ENCODE peak calls at places on chromosomes 12 and 14, in four cellular contexts. C is H9, K is mesendoderm, Q is H1. M is an unnamed sample.

GRCh38 chr12:49876070-49876469 is 27.6 kb downstream of the FAIM2 start:
- DNase-seq in C (no peak), K (no peak), Q (no peak), M (no peak)

GRCh38 chr12:49130151-49131050 is 794 bp downstream of the TUBA1B start:
- DNase-seq in C (peak), K (peak), Q (peak), M (peak)

GRCh38 chr12:67394600-67394999 is 125.4 kb downstream of the CAND1 start:
- DNase-seq in C (peak), K (peak), Q (no peak), M (peak)

GRCh38 chr14:88326352-88327103 is 3.5 kb upstream of the KCNK10 start:
- DNase-seq in C (peak), K (peak), Q (peak), M (no peak)

GRCh38 chr12:98750511-98750910 is 105.4 kb downstream of the APAF1 start:
- DNase-seq in C (peak), K (peak), Q (no peak), M (peak)

GRCh38 chr14:41072776-41073175 is 533.9 kb upstream of the LRFN5 start:
- DNase-seq in C (no peak), K (no peak), Q (no peak), M (no peak)

GRCh38 chr12:124545508-124546418 is 21.6 kb downstream of the NCOR2 start:
- DNase-seq in C (no peak), K (no peak), Q (no peak), M (peak)

GRCh38 chr12:20409639-20410038 is 41.3 kb downstream of the PDE3A start:
- DNase-seq in C (no peak), K (no peak), Q (no peak), M (no peak)

GRCh38 chr12:75207338-75208083 is 2.1 kb downstream of the KCNC2 start:
- DNase-seq in C (peak), K (peak), Q (no peak), M (no peak)

GRCh38 chr12:54650884-54651283 is 2.7 kb upstream of the DCD start:
- DNase-seq in C (no peak), K (no peak), Q (no peak), M (no peak)

GRCh38 chr12:83067981-83068380 is 381.3 kb downstream of the TMTC2 start:
- DNase-seq in C (no peak), K (no peak), Q (no peak), M (no peak)

GRCh38 chr12:104656921-104657320 is 200.2 kb downstream of the CHST11 start:
- DNase-seq in C (no peak), K (no peak), Q (no peak), M (peak)

GRCh38 chr12:26100966-26101744 is 23.7 kb downstream of the BHLHE41 start:
- DNase-seq in C (no peak), K (no peak), Q (no peak), M (no peak)

GRCh38 chr12:12919666-12920435 is 28.5 kb downstream of the GPRC5A start:
- DNase-seq in C (no peak), K (no peak), Q (no peak), M (no peak)

GRCh38 chr14:93683241-93683640 is 105.0 kb downstream of the PRIMA1 start:
- DNase-seq in C (peak), K (peak), Q (peak), M (no peak)

GRCh38 chr12:116734156-116734768 is 3.6 kb downstream of the SPRING1 start:
- DNase-seq in C (no peak), K (no peak), Q (no peak), M (no peak)

GRCh38 chr12:8780389-8780788 is 42.0 kb upstream of the A2ML1 start:
- DNase-seq in C (peak), K (peak), Q (no peak), M (peak)

GRCh38 chr12:52230364-52231281 is 2.4 kb upstream of the KRT7 start:
- DNase-seq in C (no peak), K (peak), Q (no peak), M (peak)

GRCh38 chr12:52087961-52088820 is 8.7 kb downstream of the SMIM41 start:
- DNase-seq in C (no peak), K (no peak), Q (no peak), M (no peak)

GRCh38 chr14:63486729-63487128 is 56.4 kb downstream of the PPP2R5E start:
- DNase-seq in C (no peak), K (peak), Q (no peak), M (no peak)

GRCh38 chr12:3199551-3200031 is 122.4 kb downstream of the TSPAN9 start:
- DNase-seq in C (no peak), K (peak), Q (peak), M (peak)

GRCh38 chr14:56494167-56494566 is 85.4 kb upstream of the TMEM260 start:
- DNase-seq in C (no peak), K (no peak), Q (no peak), M (no peak)

GRCh38 chr12:53997324-53998173 is 2.4 kb upstream of the HOXC9 start:
- DNase-seq in C (no peak), K (no peak), Q (no peak), M (no peak)

GRCh38 chr14:48672506-48672905 is 913.7 kb downstream of the RPS29 start:
- DNase-seq in C (no peak), K (no peak), Q (no peak), M (no peak)
- H3K56ac ChIP-seq in C (no peak), K (no peak), Q (no peak), M (no peak)

GRCh38 chr12:725076-725475 is 27.3 kb upstream of the WNK1 start:
- DNase-seq in C (no peak), K (no peak), Q (no peak), M (no peak)

GRCh38 chr12:727321-727720 is 25.1 kb upstream of the WNK1 start:
- DNase-seq in C (no peak), K (no peak), Q (no peak), M (peak)

GRCh38 chr12:728781-729180 is 23.6 kb upstream of the WNK1 start:
- DNase-seq in C (no peak), K (no peak), Q (no peak), M (no peak)

GRCh38 chr12:726281-727140 is 25.9 kb upstream of the WNK1 start:
- DNase-seq in C (no peak), K (no peak), Q (no peak), M (peak)

DNA sequence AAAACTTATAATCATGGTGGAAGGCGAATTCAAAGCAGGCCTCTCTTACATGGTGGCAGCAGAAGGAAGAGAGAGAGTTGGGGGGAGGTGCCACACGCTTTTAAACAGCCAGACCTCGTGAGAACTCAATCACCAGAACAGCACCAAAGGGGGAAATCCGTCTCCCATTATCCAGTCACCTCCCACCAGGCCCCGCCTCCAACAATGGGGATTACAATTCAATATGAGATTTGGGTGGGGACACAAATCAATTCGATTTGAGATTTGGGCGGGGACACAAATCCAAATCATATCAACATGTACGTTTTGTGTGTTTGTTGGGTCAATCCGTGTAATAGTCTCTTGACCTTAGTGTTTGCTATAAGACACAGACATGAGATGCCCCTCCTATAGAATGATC is 21.8 kb upstream of the WNK1 start:
- DNase-seq in C (no peak), K (no peak), Q (no peak), M (no peak)
- H3K56ac ChIP-seq in C (no peak), K (no peak), Q (no peak), M (no peak)

DNA sequence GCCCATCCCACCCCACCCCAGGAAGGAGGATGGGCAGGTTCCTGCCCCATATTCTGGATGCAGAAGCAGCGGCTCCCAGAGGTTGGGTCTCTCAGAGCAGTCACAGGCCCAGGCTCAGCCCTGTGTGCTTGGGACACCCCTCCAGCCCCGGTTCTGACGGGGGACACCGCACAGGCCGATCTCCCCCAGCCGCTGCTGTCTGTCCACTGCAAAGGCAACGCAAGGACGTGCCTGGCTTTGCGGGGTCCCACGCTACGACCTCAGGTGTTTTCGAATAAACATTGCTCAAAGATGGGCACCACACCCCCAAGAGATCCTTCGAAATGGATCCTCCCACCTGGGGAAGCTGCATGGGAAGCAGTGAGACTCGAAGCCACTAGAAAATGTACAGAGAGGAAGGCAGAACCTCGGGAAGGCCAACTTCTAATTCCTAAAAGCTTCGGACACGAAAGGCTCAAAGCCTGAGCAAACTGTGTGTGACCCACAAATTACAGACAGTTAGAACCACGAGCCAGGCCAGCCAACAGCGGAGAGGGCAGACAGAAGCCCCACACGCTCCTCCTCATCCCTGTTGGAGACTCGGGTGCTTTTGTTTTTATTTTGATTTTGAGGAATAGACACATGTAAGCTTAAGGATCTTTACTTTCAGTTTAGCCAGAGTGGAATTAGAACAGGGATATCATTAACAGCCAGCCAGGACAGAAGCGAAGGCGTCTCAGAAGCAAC is 10.8 kb downstream of the C14orf180 start:
- DNase-seq in C (no peak), K (no peak), Q (no peak), M (no peak)
- H3K56ac ChIP-seq in C (no peak), K (no peak), Q (no peak), M (no peak)

DNA sequence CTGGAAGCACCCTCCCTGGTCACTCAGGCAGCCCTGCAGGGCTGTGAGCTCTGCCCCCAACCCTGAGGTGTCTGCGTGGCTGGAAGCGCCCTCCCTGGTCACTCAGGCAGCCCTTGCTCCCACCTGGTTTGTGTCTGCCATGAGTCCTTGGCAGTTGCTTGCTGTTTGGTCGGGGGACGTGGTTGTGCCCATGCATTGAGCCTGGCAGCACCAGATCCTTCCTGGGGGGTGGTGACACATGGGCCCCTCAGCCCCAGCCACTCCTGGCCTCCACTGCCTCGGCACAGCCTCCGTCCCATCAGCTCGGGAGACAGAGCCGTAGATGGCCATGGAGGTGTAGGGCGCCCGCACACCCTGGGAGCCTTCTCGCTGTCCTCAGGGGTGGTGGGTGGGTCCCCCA is 19.6 kb downstream of the MTA1 start:
- DNase-seq in C (no peak), K (no peak), Q (no peak), M (no peak)
- H3K56ac ChIP-seq in C (no peak), K (no peak), Q (no peak), M (no peak)

DNA sequence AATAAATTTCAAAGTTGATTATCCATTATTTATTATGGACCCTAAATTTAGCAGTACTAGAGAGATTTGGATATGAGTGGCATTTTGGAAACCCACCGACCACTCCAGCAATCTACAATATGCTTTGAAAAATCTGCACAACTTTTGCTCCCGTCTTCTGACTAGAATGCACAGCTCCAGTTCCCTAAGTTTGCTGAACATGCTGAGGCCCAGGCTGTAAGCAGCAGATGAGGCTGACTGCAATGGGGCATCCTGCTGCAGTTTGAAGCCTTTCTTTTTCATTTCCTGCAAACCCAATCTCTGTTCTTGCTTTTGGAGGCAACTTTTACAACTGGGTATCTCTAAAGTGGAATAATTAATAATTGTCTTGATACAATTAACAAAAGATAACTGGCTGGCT is 405.8 kb downstream of the ATP23 start:
- DNase-seq in C (no peak), K (no peak), Q (no peak), M (no peak)
- H3K56ac ChIP-seq in C (no peak), K (no peak), Q (no peak), M (no peak)

GRCh38 chr12:70214972-70215617 is 28.1 kb upstream of the CNOT2 start:
- DNase-seq in C (no peak), K (no peak), Q (no peak), M (no peak)
- H3K56ac ChIP-seq in C (no peak), K (no peak), Q (no peak), M (no peak)

GRCh38 chr14:37539992-37540391 is 55.1 kb downstream of the FOXA1 start:
- DNase-seq in C (no peak), K (no peak), Q (no peak), M (no peak)

GRCh38 chr14:37544407-37544806 is 50.6 kb downstream of the FOXA1 start:
- DNase-seq in C (no peak), K (no peak), Q (no peak), M (no peak)

GRCh38 chr14:37550511-37550910 is 44.5 kb downstream of the FOXA1 start:
- DNase-seq in C (no peak), K (no peak), Q (no peak), M (peak)

GRCh38 chr14:37546621-37547447 is 48.2 kb downstream of the FOXA1 start:
- DNase-seq in C (no peak), K (peak), Q (no peak), M (peak)

DNA sequence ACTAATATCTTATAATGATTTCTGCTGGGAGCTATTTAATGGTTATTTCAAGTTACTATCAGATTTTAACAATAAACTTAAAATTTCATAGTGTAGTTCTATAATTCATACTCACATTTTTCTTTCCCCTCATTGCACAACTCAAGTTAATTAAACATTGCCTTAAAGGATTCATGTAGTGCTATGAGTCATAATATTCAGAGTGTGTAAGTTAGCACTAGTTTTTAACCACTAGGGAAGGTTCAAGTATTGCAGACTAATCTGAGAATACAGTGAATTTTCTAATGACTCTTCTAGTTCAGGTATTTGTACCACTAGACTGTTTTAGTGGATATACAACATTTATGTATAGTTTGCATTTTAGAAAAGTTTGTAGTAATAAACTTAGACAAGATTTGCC is 49.9 kb downstream of the FOXA1 start:
- DNase-seq in C (no peak), K (no peak), Q (no peak), M (peak)
- H3K56ac ChIP-seq in C (no peak), K (no peak), Q (no peak), M (no peak)

DNA sequence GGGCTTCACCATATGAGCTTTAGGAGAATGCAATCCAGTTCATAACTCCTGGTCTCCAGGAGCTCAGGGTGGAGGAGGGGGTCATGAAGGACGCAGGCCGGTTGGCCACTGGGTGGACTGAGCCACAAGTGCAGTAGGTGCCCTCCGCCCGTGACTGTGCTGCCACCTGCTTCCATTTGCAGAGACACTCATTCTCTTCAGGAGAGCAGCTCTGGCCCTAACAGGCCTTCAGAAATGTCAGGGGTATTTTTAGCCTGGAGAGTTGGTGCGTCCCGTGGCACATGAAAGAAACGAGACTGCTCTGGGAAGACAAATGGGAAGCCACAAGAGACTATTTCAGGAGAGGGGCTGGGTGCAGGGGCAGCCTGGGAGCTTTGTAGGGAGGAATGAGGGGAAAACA is 74.6 kb upstream of the MYL2 start:
- DNase-seq in C (no peak), K (no peak), Q (no peak), M (no peak)
- H3K56ac ChIP-seq in C (no peak), K (no peak), Q (no peak), M (no peak)

M was measured in IMR-90.